ENCODE peak calls at places on chromosomes 7 and 10, in four cellular contexts. X is K562, P is A549, S is H1. H is an unnamed sample.
A peak's percentile ranks its signal among the peaks of the same experiment; 100 is the strongest.

GRCh38 chr7:121157341-121157751 is 168.8 kb downstream of the CPED1 start:
- DNase-seq in P (no peak), S (no peak), X (no peak), H (no peak)

GRCh38 chr7:73770002-73770859 is at the start of gene CLDN3:
- DNase-seq in X (no peak), P (peak; percentile 74), S (peak; percentile 79), H (no peak)

GRCh38 chr7:43508434-43508833 is 74.5 kb upstream of the STK17A start:
- DNase-seq in X (no peak), P (no peak), S (no peak), H (no peak)

GRCh38 chr7:78115876-78116275 is 317.3 kb downstream of the PHTF2 start:
- DNase-seq in P (no peak), S (no peak), X (no peak), H (no peak)

GRCh38 chr10:131788386-131788785 is 112.4 kb upstream of the PPP2R2D start:
- DNase-seq in S (no peak), P (no peak), X (no peak), H (no peak)

GRCh38 chr10:44205072-44205471 is 179.8 kb downstream of the CXCL12 start:
- DNase-seq in X (no peak), S (no peak), P (no peak), H (no peak)

GRCh38 chr10:78401882-78402367 is 368.3 kb downstream of the RPS24 start:
- DNase-seq in X (no peak), P (no peak), S (no peak), H (no peak)

GRCh38 chr10:18122753-18123152 is 17.5 kb upstream of the CACNB2 start:
- DNase-seq in X (no peak), P (no peak), S (no peak), H (no peak)

GRCh38 chr7:98137826-98138151 is 31.1 kb downstream of the LMTK2 start:
- DNase-seq in S (no peak), P (no peak), X (no peak), H (no peak)

GRCh38 chr10:37975407-37975991 is 948 bp downstream of the ZNF25 start:
- DNase-seq in S (no peak), P (peak; percentile 37), X (peak; percentile 21), H (no peak)

GRCh38 chr7:29457565-29457971 is 106.1 kb upstream of the PRR15 start:
- DNase-seq in X (no peak), P (no peak), S (no peak), H (no peak)

GRCh38 chr10:72736881-72737280 is 44.9 kb downstream of the MCU start:
- DNase-seq in X (no peak), S (no peak), P (no peak), H (no peak)

GRCh38 chr10:7409732-7410168 is 1.1 kb downstream of the SFMBT2 start:
- DNase-seq in X (peak; percentile 29), P (peak; percentile 21), S (no peak), H (no peak)

GRCh38 chr10:24849537-24850299 is 102.7 kb downstream of the PRTFDC1 start:
- DNase-seq in X (no peak), P (peak; percentile 84), S (no peak), H (no peak)

GRCh38 chr7:127158659-127159058 is 94.1 kb downstream of the GRM8 start:
- DNase-seq in X (peak; percentile 16), P (peak; percentile 9), S (no peak), H (peak; percentile 1)

GRCh38 chr10:75165684-75166622 is 44.6 kb upstream of the VDAC2 start:
- DNase-seq in P (no peak), S (no peak), X (no peak), H (no peak)

GRCh38 chr10:43680035-43680434 is 31.4 kb upstream of the ZNF32 start:
- DNase-seq in X (peak; percentile 49), S (no peak), P (no peak), H (no peak)

GRCh38 chr7:55469271-55469681 is 103.0 kb downstream of the VOPP1 start:
- DNase-seq in S (no peak), X (no peak), P (no peak), H (no peak)

GRCh38 chr10:22560391-22561239 is 153.8 kb downstream of the PIP4K2A start:
- DNase-seq in X (no peak), S (no peak), P (no peak), H (no peak)

GRCh38 chr7:33926535-33926934 is 21.2 kb downstream of the BMPER start:
- DNase-seq in P (no peak), X (no peak), S (no peak), H (no peak)

GRCh38 chr10:3482200-3482993 is 302.6 kb downstream of the KLF6 start:
- DNase-seq in X (peak; percentile 62), S (no peak), P (peak; percentile 69), H (peak; percentile 30)

GRCh38 chr10:20271490-20271889 is 455.3 kb downstream of the PLXDC2 start:
- DNase-seq in S (no peak), X (no peak), P (no peak), H (no peak)

GRCh38 chr10:68647928-68648327 is 73.1 kb upstream of the CCAR1 start:
- DNase-seq in S (no peak), X (no peak), P (no peak), H (peak; percentile 9)

GRCh38 chr10:97768322-97769315 is 3.2 kb downstream of the SFRP5 start:
- DNase-seq in P (no peak), S (no peak), X (no peak), H (no peak)

GRCh38 chr10:46006219-46006618 is 24.2 kb downstream of the NCOA4 start:
- DNase-seq in X (peak; percentile 55), S (no peak), P (no peak), H (no peak)

GRCh38 chr10:59091239-59091638 is 85.2 kb upstream of the PHYHIPL start:
- DNase-seq in X (no peak), S (no peak), P (no peak), H (no peak)

GRCh38 chr10:87504307-87504666 is 406 bp upstream of the MINPP1 start:
- DNase-seq in S (no peak), X (no peak), P (no peak), H (peak; percentile 12)
- TF ChIP-seq JUN in S (no peak), X (no peak), P (no peak), H (no peak)

GRCh38 chr7:139777948-139778841 is at the start of gene HIPK2:
- DNase-seq in S (no peak), X (peak; percentile 90), P (peak; percentile 65), H (peak; percentile 56)

GRCh38 chr7:139784643-139785042 is 6.8 kb upstream of the HIPK2 start:
- DNase-seq in P (no peak), X (no peak), S (no peak), H (no peak)

GRCh38 chr7:139782932-139783331 is 5.1 kb upstream of the HIPK2 start:
- DNase-seq in S (no peak), P (no peak), X (no peak), H (no peak)

DNA sequence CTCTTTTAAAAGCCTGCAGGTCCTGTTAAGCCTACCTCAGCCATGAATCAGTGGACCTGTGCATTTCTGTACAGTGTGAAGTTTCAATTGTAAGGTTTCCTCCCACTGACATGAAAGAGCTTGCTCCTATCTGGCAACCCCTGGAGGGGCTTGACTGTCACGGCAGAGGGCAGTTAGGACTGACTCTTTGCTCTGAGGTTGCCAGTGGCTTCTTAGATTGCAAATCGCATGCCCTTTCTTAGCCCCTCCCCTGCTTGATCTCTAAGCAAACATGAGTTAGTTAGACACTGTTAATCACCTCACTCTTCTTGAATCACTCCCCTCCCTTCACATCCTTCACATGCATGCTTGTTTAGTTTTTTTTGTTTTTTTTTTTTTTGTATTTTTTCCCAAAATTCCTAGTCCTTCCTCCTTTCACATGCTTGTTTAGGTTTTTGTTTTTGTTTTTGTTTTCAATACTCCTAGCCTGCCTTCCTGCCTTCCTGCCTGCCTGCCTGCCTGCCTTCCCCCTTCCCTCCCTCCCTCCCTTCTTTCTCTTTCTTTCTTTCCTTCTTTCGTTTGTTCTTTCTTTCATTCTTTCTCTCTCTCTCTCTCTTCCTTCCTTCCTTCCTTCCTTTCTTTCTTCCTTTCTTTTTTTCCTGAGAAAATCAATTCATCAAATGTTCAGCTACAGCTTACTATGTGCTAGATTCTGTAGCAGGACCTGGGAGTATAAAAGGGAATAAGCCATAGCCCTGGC is 6.0 kb upstream of the HIPK2 start:
- DNase-seq in P (no peak), X (peak; percentile 41), S (no peak), H (no peak)
- TF ChIP-seq HDAC2 in P (no peak), X (no peak), S (no peak), H (no peak)

DNA sequence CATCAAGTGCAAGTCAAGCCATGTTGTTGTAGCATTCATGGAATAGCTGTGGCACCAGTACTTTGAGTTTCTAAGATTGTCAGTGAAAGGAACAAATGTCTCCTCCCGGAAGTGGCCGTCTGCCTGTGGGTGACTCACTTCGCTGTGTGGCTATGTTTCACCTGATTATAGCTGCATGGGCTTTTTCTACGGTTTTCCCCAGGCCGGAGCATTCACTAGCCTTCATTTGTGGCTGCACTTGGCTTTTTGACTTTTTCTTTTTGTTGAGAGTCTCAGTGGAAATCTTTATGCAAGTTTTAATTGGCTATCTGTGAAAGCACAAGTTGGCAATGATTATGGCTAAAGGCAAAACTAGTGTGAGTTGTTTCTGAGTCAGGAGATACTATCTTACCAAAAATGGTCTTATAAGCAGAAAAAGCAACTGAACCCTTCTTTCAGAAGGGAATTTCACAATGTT is 35.0 kb downstream of the SRI start:
- DNase-seq in P (no peak), X (peak; percentile 56), S (no peak), H (no peak)
- TF ChIP-seq JUN in P (no peak), X (peak; percentile 39), S (no peak), H (no peak)

DNA sequence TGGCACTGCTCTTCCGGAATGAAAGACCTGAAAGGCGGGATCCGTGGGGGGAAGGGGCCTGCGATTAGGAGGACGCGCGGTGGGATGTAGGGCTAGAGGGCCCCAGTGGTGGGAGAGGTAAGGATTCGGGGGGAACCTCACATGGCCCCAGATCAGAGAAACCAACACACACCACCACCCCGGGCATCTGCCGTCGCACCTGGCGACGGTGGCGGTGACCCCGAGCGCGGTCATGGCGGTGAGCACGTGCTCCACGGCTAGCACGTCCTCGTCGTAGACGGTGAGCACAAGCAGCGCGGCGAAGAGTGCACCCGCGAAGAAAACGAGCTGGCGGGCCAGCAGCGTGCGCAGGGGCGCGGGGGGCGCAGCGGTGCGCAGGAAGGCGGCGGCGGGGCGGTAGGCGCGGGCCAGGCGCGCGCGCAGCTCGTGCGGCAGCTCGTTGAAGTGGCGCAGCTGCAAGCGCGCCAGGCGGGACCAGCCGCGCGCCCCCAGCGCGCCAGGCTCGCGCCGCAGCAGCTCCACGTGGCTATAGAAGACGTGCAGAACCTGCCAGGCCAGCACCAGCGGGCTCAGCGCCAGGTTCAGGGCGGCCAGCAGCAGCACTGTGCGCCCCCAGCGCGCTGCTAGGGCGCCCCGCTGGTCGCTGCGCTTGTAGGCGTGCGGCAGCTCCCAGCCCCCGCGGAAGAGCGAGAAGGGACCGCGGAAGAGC is 5.7 kb downstream of the ATG9B start:
- DNase-seq in S (no peak), X (no peak), P (no peak), H (no peak)
- TF ChIP-seq HDAC2 in S (peak; percentile 94), X (no peak), P (no peak), H (no peak)

GRCh38 chr10:10725196-10725595 is 292.5 kb upstream of the CELF2 start:
- DNase-seq in X (no peak), S (no peak), P (no peak), H (no peak)

GRCh38 chr10:10716972-10717371 is 300.7 kb upstream of the CELF2 start:
- DNase-seq in X (no peak), P (no peak), S (no peak), H (no peak)

GRCh38 chr10:10726101-10726500 is 291.6 kb upstream of the CELF2 start:
- DNase-seq in P (no peak), S (no peak), X (no peak), H (no peak)

GRCh38 chr10:10727812-10728211 is 289.9 kb upstream of the CELF2 start:
- DNase-seq in P (no peak), X (no peak), S (no peak), H (no peak)

GRCh38 chr10:10722422-10722821 is 295.2 kb upstream of the CELF2 start:
- DNase-seq in X (no peak), S (no peak), P (no peak), H (no peak)
- TF ChIP-seq JUN in X (no peak), S (no peak), P (no peak), H (no peak)